ENCODE peak calls at places on chromosome 18, in seven cellular contexts. One of them, this sample, is unnamed.

GRCh38 chr18:45171575-45172225 is 443.6 kb upstream of the SLC14A2 start:
- DNase-seq in brain microvascular endothelial cell: peak
- DNase-seq in mucosa of descending colon: no peak
- DNase-seq in cardiac muscle cell: peak
- DNase-seq in D721Med: no peak
- DNase-seq in thoracic aorta: no peak
- DNase-seq in CD14-positive monocyte: no peak
- DNase-seq in this sample: no peak

GRCh38 chr18:49055787-49056186 is 105.0 kb upstream of the SMAD7 start:
- DNase-seq in brain microvascular endothelial cell: peak
- DNase-seq in CD14-positive monocyte: peak
- DNase-seq in mucosa of descending colon: peak
- DNase-seq in thoracic aorta: no peak
- DNase-seq in D721Med: no peak
- DNase-seq in cardiac muscle cell: peak
- DNase-seq in this sample: no peak

GRCh38 chr18:9516437-9517064 is 41.2 kb downstream of the RALBP1 start:
- DNase-seq in brain microvascular endothelial cell: no peak
- DNase-seq in mucosa of descending colon: no peak
- DNase-seq in cardiac muscle cell: peak
- DNase-seq in CD14-positive monocyte: no peak
- DNase-seq in thoracic aorta: no peak
- DNase-seq in D721Med: no peak
- DNase-seq in this sample: no peak

GRCh38 chr18:51867767-51868166 is 472.2 kb upstream of the DCC start:
- DNase-seq in mucosa of descending colon: no peak
- DNase-seq in thoracic aorta: no peak
- DNase-seq in D721Med: no peak
- DNase-seq in cardiac muscle cell: peak
- DNase-seq in CD14-positive monocyte: no peak
- DNase-seq in brain microvascular endothelial cell: peak
- DNase-seq in this sample: no peak

GRCh38 chr18:44668280-44668975 is 12.3 kb upstream of the SETBP1 start:
- DNase-seq in cardiac muscle cell: no peak
- DNase-seq in CD14-positive monocyte: no peak
- DNase-seq in thoracic aorta: no peak
- DNase-seq in brain microvascular endothelial cell: no peak
- DNase-seq in D721Med: no peak
- DNase-seq in mucosa of descending colon: no peak
- DNase-seq in this sample: no peak

GRCh38 chr18:65206551-65207260 is 544.1 kb upstream of the CDH7 start:
- DNase-seq in thoracic aorta: no peak
- DNase-seq in brain microvascular endothelial cell: no peak
- DNase-seq in CD14-positive monocyte: no peak
- DNase-seq in D721Med: no peak
- DNase-seq in mucosa of descending colon: peak
- DNase-seq in cardiac muscle cell: no peak
- DNase-seq in this sample: no peak

GRCh38 chr18:2572892-2573291 is 1.5 kb downstream of the NDC80 start:
- DNase-seq in mucosa of descending colon: no peak
- DNase-seq in thoracic aorta: no peak
- DNase-seq in CD14-positive monocyte: no peak
- DNase-seq in cardiac muscle cell: peak
- DNase-seq in brain microvascular endothelial cell: no peak
- DNase-seq in D721Med: no peak
- DNase-seq in this sample: no peak

GRCh38 chr18:40124107-40124506 is 1830.9 kb upstream of the PIK3C3 start:
- DNase-seq in brain microvascular endothelial cell: peak
- DNase-seq in cardiac muscle cell: peak
- DNase-seq in thoracic aorta: no peak
- DNase-seq in CD14-positive monocyte: no peak
- DNase-seq in D721Med: no peak
- DNase-seq in mucosa of descending colon: no peak
- DNase-seq in this sample: no peak

GRCh38 chr18:11946756-11947155 is 34.6 kb upstream of the IMPA2 start:
- DNase-seq in mucosa of descending colon: no peak
- DNase-seq in cardiac muscle cell: peak
- DNase-seq in CD14-positive monocyte: no peak
- DNase-seq in brain microvascular endothelial cell: peak
- DNase-seq in thoracic aorta: no peak
- DNase-seq in D721Med: no peak
- DNase-seq in this sample: no peak

GRCh38 chr18:73153271-73153670 is 285.5 kb upstream of the NETO1 start:
- DNase-seq in thoracic aorta: no peak
- DNase-seq in brain microvascular endothelial cell: no peak
- DNase-seq in CD14-positive monocyte: no peak
- DNase-seq in cardiac muscle cell: no peak
- DNase-seq in mucosa of descending colon: no peak
- DNase-seq in D721Med: no peak
- DNase-seq in this sample: no peak

GRCh38 chr18:36067118-36067957 is at the start of gene RPRD1A:
- DNase-seq in cardiac muscle cell: peak
- DNase-seq in CD14-positive monocyte: peak
- DNase-seq in brain microvascular endothelial cell: peak
- DNase-seq in mucosa of descending colon: peak
- DNase-seq in D721Med: peak
- DNase-seq in thoracic aorta: peak
- DNase-seq in this sample: peak

GRCh38 chr18:58609536-58609993 is 19.3 kb downstream of the ALPK2 start:
- DNase-seq in cardiac muscle cell: no peak
- DNase-seq in D721Med: no peak
- DNase-seq in thoracic aorta: no peak
- DNase-seq in mucosa of descending colon: no peak
- DNase-seq in brain microvascular endothelial cell: no peak
- DNase-seq in CD14-positive monocyte: no peak
- DNase-seq in this sample: no peak

GRCh38 chr18:564708-565561 is 15.2 kb upstream of the CETN1 start:
- DNase-seq in thoracic aorta: no peak
- DNase-seq in cardiac muscle cell: peak
- DNase-seq in D721Med: no peak
- DNase-seq in mucosa of descending colon: no peak
- DNase-seq in brain microvascular endothelial cell: no peak
- DNase-seq in CD14-positive monocyte: no peak
- DNase-seq in this sample: no peak

GRCh38 chr18:61435064-61435652 is 101.9 kb downstream of the CDH20 start:
- DNase-seq in thoracic aorta: no peak
- DNase-seq in mucosa of descending colon: no peak
- DNase-seq in brain microvascular endothelial cell: peak
- DNase-seq in cardiac muscle cell: peak
- DNase-seq in CD14-positive monocyte: no peak
- DNase-seq in D721Med: no peak
- DNase-seq in this sample: no peak

GRCh38 chr18:24930974-24931373 is 421.0 kb downstream of the ZNF521 start:
- DNase-seq in mucosa of descending colon: no peak
- DNase-seq in cardiac muscle cell: no peak
- DNase-seq in D721Med: no peak
- DNase-seq in brain microvascular endothelial cell: no peak
- DNase-seq in thoracic aorta: no peak
- DNase-seq in CD14-positive monocyte: no peak
- DNase-seq in this sample: no peak

GRCh38 chr18:31042391-31043181 is at the start of gene DSC3:
- DNase-seq in thoracic aorta: no peak
- DNase-seq in CD14-positive monocyte: no peak
- DNase-seq in mucosa of descending colon: peak
- DNase-seq in D721Med: no peak
- DNase-seq in cardiac muscle cell: peak
- DNase-seq in brain microvascular endothelial cell: no peak
- DNase-seq in this sample: no peak

GRCh38 chr18:25737710-25738251 is 352.6 kb downstream of the SS18 start:
- DNase-seq in thoracic aorta: no peak
- DNase-seq in CD14-positive monocyte: no peak
- DNase-seq in mucosa of descending colon: no peak
- DNase-seq in D721Med: no peak
- DNase-seq in cardiac muscle cell: peak
- DNase-seq in brain microvascular endothelial cell: peak
- DNase-seq in this sample: no peak

GRCh38 chr18:57004366-57005121 is 142.3 kb upstream of the BOD1L2 start:
- DNase-seq in mucosa of descending colon: no peak
- DNase-seq in brain microvascular endothelial cell: peak
- DNase-seq in CD14-positive monocyte: no peak
- DNase-seq in cardiac muscle cell: peak
- DNase-seq in thoracic aorta: no peak
- DNase-seq in D721Med: no peak
- DNase-seq in this sample: peak

GRCh38 chr18:11154369-11154982 is 5.1 kb upstream of the PIEZO2 start:
- DNase-seq in mucosa of descending colon: no peak
- DNase-seq in cardiac muscle cell: peak
- DNase-seq in brain microvascular endothelial cell: no peak
- DNase-seq in D721Med: no peak
- DNase-seq in CD14-positive monocyte: no peak
- DNase-seq in thoracic aorta: no peak
- DNase-seq in this sample: peak

GRCh38 chr18:77648415-77648814 is 398.8 kb downstream of the GALR1 start:
- DNase-seq in mucosa of descending colon: no peak
- DNase-seq in CD14-positive monocyte: no peak
- DNase-seq in D721Med: no peak
- DNase-seq in brain microvascular endothelial cell: no peak
- DNase-seq in cardiac muscle cell: no peak
- DNase-seq in thoracic aorta: no peak
- DNase-seq in this sample: no peak

GRCh38 chr18:77650799-77651385 is 401.2 kb downstream of the GALR1 start:
- DNase-seq in brain microvascular endothelial cell: peak
- DNase-seq in cardiac muscle cell: peak
- DNase-seq in CD14-positive monocyte: no peak
- DNase-seq in thoracic aorta: no peak
- DNase-seq in D721Med: peak
- DNase-seq in mucosa of descending colon: peak
- DNase-seq in this sample: peak

GRCh38 chr18:77651441-77651840 is 401.8 kb downstream of the GALR1 start:
- DNase-seq in D721Med: no peak
- DNase-seq in mucosa of descending colon: no peak
- DNase-seq in thoracic aorta: no peak
- DNase-seq in cardiac muscle cell: no peak
- DNase-seq in brain microvascular endothelial cell: no peak
- DNase-seq in CD14-positive monocyte: no peak
- DNase-seq in this sample: no peak

GRCh38 chr18:77645170-77645872 is 395.7 kb downstream of the GALR1 start:
- DNase-seq in cardiac muscle cell: no peak
- DNase-seq in thoracic aorta: no peak
- DNase-seq in CD14-positive monocyte: no peak
- DNase-seq in D721Med: no peak
- DNase-seq in brain microvascular endothelial cell: no peak
- DNase-seq in mucosa of descending colon: no peak
- DNase-seq in this sample: no peak

DNA sequence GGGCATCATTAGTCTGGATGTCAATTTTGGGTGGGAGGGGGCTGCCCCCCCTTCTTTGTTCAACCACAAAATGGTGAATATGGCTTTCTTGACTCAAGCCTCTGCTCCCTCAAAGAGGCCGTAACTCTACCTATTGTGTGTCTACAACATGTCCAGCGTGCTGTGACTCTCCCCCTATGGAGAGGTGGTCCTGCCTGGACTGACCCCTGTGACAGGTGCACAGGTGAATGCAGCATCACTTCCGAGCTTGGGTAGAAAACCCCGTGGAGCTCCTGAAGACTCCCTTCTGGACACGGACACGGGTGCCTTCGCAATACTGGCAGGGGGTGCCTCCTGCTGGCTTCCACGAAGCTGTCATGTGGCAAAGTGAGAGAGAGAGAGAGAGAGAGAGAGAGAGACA is 397.8 kb downstream of the GALR1 start:
- DNase-seq in thoracic aorta: no peak
- DNase-seq in mucosa of descending colon: no peak
- DNase-seq in brain microvascular endothelial cell: no peak
- DNase-seq in D721Med: no peak
- DNase-seq in CD14-positive monocyte: no peak
- DNase-seq in cardiac muscle cell: no peak
- DNase-seq in this sample: no peak
- TF ChIP-seq CTCF in thoracic aorta: no peak
- TF ChIP-seq CTCF in mucosa of descending colon: no peak
- TF ChIP-seq CTCF in brain microvascular endothelial cell: no peak
- TF ChIP-seq CTCF in D721Med: no peak
- TF ChIP-seq CTCF in CD14-positive monocyte: no peak
- TF ChIP-seq CTCF in cardiac muscle cell: no peak
- TF ChIP-seq CTCF in this sample: peak

GRCh38 chr18:34352385-34353163 is 127.9 kb upstream of the NOL4 start:
- DNase-seq in D721Med: no peak
- DNase-seq in cardiac muscle cell: no peak
- DNase-seq in mucosa of descending colon: no peak
- DNase-seq in thoracic aorta: no peak
- DNase-seq in brain microvascular endothelial cell: no peak
- DNase-seq in CD14-positive monocyte: no peak
- DNase-seq in this sample: no peak
- TF ChIP-seq CTCF in D721Med: peak
- TF ChIP-seq CTCF in cardiac muscle cell: no peak
- TF ChIP-seq CTCF in mucosa of descending colon: no peak
- TF ChIP-seq CTCF in thoracic aorta: no peak
- TF ChIP-seq CTCF in brain microvascular endothelial cell: peak
- TF ChIP-seq CTCF in CD14-positive monocyte: no peak
- TF ChIP-seq CTCF in this sample: peak

GRCh38 chr18:6365385-6365784 is 49.3 kb downstream of the L3MBTL4 start:
- DNase-seq in thoracic aorta: no peak
- DNase-seq in CD14-positive monocyte: no peak
- DNase-seq in D721Med: no peak
- DNase-seq in brain microvascular endothelial cell: no peak
- DNase-seq in mucosa of descending colon: no peak
- DNase-seq in cardiac muscle cell: no peak
- DNase-seq in this sample: no peak
- TF ChIP-seq CTCF in thoracic aorta: no peak
- TF ChIP-seq CTCF in CD14-positive monocyte: no peak
- TF ChIP-seq CTCF in D721Med: no peak
- TF ChIP-seq CTCF in brain microvascular endothelial cell: no peak
- TF ChIP-seq CTCF in mucosa of descending colon: no peak
- TF ChIP-seq CTCF in cardiac muscle cell: no peak
- TF ChIP-seq CTCF in this sample: no peak

DNA sequence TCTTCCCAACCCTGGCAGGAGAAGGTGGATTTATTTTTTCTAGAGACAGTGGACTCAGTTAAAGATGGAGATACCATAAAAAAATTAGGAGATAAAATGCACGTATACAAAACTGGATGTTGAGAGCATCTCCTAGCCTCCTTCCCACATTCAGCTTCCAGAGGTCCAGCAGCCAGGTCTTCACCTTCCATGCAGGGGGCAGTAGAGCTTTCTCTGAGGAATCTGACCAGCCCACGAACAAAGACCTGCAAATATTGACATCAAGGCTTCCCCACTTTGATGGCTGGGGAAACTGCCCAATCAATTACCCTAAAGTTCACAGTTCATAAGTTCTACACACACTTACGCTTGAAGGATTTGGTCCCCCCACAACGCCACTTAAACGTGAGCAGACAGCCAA is 24.5 kb downstream of the AQP4 start:
- DNase-seq in cardiac muscle cell: no peak
- DNase-seq in thoracic aorta: no peak
- DNase-seq in CD14-positive monocyte: no peak
- DNase-seq in D721Med: no peak
- DNase-seq in brain microvascular endothelial cell: no peak
- DNase-seq in mucosa of descending colon: no peak
- DNase-seq in this sample: no peak
- TF ChIP-seq CTCF in cardiac muscle cell: no peak
- TF ChIP-seq CTCF in thoracic aorta: no peak
- TF ChIP-seq CTCF in CD14-positive monocyte: no peak
- TF ChIP-seq CTCF in D721Med: no peak
- TF ChIP-seq CTCF in brain microvascular endothelial cell: no peak
- TF ChIP-seq CTCF in mucosa of descending colon: no peak
- TF ChIP-seq CTCF in this sample: peak

DNA sequence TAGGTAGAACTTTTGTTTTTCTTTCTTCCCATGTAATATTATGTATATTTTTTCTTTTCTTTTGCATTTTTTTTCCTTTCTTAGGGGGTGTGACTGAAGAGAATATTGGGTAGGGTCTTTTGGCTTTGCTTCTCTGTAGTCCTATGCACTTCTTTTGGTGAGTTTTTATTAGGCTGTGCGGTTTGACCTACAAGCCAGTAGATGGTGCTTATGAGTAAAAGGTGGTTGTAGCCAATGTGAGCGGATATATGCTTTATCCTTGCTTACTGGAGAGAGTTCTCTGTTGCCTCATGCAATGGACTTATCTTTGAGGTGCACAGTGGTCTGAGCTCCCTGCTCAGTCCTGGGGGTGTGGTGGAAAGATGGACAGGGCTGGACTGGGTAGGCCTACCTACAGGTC is 52.7 kb downstream of the DSEL start:
- DNase-seq in CD14-positive monocyte: no peak
- DNase-seq in cardiac muscle cell: peak
- DNase-seq in mucosa of descending colon: no peak
- DNase-seq in thoracic aorta: no peak
- DNase-seq in D721Med: no peak
- DNase-seq in brain microvascular endothelial cell: no peak
- DNase-seq in this sample: no peak
- TF ChIP-seq CTCF in CD14-positive monocyte: no peak
- TF ChIP-seq CTCF in cardiac muscle cell: peak
- TF ChIP-seq CTCF in mucosa of descending colon: no peak
- TF ChIP-seq CTCF in thoracic aorta: no peak
- TF ChIP-seq CTCF in D721Med: no peak
- TF ChIP-seq CTCF in brain microvascular endothelial cell: peak
- TF ChIP-seq CTCF in this sample: no peak